ENCODE peak calls at places on chromosomes 16 and 17, in four cellular contexts. P is tibial nerve; U is hepatocyte; W is naive thymus-derived CD4-positive, alpha-beta T cell. M is an unnamed sample.

GRCh38 chr17:59519132-59519531 is 46.3 kb upstream of the DHX40 start:
- DNase-seq in P (no peak), U (no peak), W (no peak), M (no peak)

GRCh38 chr16:85300451-85300968 is 188.2 kb upstream of the CIBAR2 start:
- DNase-seq in P (no peak), W (no peak), U (no peak), M (no peak)

GRCh38 chr17:376936-377863 is 24.6 kb upstream of the RPH3AL start:
- DNase-seq in W (no peak), P (no peak), U (no peak), M (no peak)

GRCh38 chr17:77320501-77321256 is 179.9 kb downstream of the SEC14L1 start:
- DNase-seq in P (no peak), W (no peak), U (no peak), M (peak; percentile 88)

GRCh38 chr17:47957591-47958490 is at the start of gene PRR15L:
- DNase-seq in P (no peak), U (peak; percentile 83), W (no peak), M (no peak)

GRCh38 chr17:69539274-69539673 is 124.8 kb downstream of the MAP2K6 start:
- DNase-seq in P (no peak), W (no peak), U (peak; percentile 12), M (no peak)

GRCh38 chr17:55316499-55316898 is 51.7 kb downstream of the HLF start:
- DNase-seq in W (no peak), U (no peak), P (no peak), M (no peak)

GRCh38 chr17:71500761-71501555 is 619.9 kb upstream of the SOX9 start:
- DNase-seq in U (no peak), P (no peak), W (no peak), M (no peak)

GRCh38 chr17:3859895-3860294 is 13.8 kb upstream of the NCBP3 start:
- DNase-seq in U (no peak), W (no peak), P (no peak), M (no peak)

GRCh38 chr17:47810200-47810821 is 11.3 kb downstream of the OSBPL7 start:
- DNase-seq in P (no peak), W (no peak), U (peak; percentile 93), M (peak; percentile 54)

GRCh38 chr17:72812823-72813222 is 279.7 kb downstream of the SLC39A11 start:
- DNase-seq in P (no peak), W (no peak), U (no peak), M (no peak)

GRCh38 chr17:7503521-7503920 is 19.4 kb downstream of the POLR2A start:
- DNase-seq in P (no peak), W (no peak), U (no peak), M (no peak)

GRCh38 chr16:74623214-74623842 is 16.4 kb upstream of the GLG1 start:
- DNase-seq in W (no peak), P (no peak), U (peak; percentile 73), M (no peak)

DNA sequence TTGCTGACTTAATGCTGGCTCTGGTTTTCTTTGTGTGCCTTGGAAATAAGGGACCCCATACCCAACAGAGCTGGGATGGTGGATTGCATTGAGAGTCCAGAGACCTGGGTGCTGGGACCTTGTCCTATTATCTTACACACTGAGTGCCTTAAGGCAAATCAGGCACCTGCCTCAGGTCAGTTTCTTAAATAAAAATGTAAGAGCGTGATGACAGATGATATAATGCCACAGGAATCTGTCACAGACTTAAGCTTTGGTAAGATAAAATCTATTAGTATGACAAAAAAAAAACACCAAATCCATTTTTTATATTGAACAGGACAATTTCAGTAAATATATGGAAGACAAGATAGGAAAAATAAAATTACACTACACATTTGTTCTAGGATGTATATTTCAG is 1.6 kb downstream of the MT1A start:
- DNase-seq in U (no peak), P (no peak), W (no peak), M (no peak)
- H3K27me3 ChIP-seq in U (peaks cover 100% of the 10 kb centered on the region), P (peaks cover 39% of the 10 kb centered on the region), W (peaks cover 14% of the 10 kb centered on the region), M (no peaks in the 10 kb centered on the region)

GRCh38 chr17:37133131-37133530 is 184.4 kb downstream of the AATF start:
- DNase-seq in P (no peak), W (no peak), U (no peak), M (no peak)

GRCh38 chr17:37137070-37137610 is 188.4 kb downstream of the AATF start:
- DNase-seq in P (no peak), W (no peak), U (no peak), M (no peak)

GRCh38 chr17:37137906-37138413 is 189.2 kb downstream of the AATF start:
- DNase-seq in W (no peak), U (no peak), P (no peak), M (no peak)

GRCh38 chr17:37134050-37134449 is 185.3 kb downstream of the AATF start:
- DNase-seq in W (no peak), U (peak; percentile 16), P (no peak), M (no peak)

DNA sequence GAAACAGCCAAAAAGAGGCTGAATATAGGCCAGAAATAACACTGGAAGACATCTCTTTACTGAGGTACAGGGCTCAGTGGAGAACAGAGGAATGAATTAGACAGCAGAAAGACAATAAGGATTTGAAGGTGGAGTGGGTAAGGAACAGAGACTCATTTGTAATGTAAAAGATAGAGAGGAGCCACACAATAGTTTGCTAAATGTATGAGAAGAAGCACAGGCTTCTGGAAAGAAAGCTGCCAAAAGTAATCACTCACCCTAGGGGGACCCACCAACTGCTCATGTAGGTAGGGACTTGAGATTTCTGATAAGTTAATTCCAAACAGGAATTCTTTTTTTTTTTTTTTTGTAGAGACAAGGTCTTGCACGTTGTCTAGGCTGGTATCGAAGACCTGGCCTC is 186.8 kb downstream of the AATF start:
- DNase-seq in W (no peak), U (no peak), P (no peak), M (no peak)
- H3K27ac ChIP-seq in W (no peak overlapping the region), U (no peak overlapping the region), P (no peak overlapping the region), M (no peak overlapping the region)

GRCh38 chr17:79814966-79815835 is 18.3 kb upstream of the CBX8 start:
- DNase-seq in U (peak; percentile 74), W (no peak), P (no peak), M (no peak)
- H3K27me3 ChIP-seq in U (peaks cover 87% of the 10 kb centered on the region), W (peaks cover 42% of the 10 kb centered on the region), P (peaks cover 74% of the 10 kb centered on the region), M (no peaks in the 10 kb centered on the region)

GRCh38 chr17:81279278-81280073 is 15.6 kb downstream of the SLC38A10 start:
- DNase-seq in W (no peak), P (no peak), U (no peak), M (no peak)
- H3K27ac ChIP-seq in W (no peak overlapping the region), P (no peak overlapping the region), U (no peak overlapping the region), M (no peak overlapping the region)

GRCh38 chr17:61598014-61598413 is 7.0 kb upstream of the NACA2 start:
- DNase-seq in U (no peak), P (no peak), W (no peak), M (no peak)
- H3K27me3 ChIP-seq in U (peaks cover 11% of the 10 kb centered on the region), P (peaks cover 5% of the 10 kb centered on the region), W (no peaks in the 10 kb centered on the region), M (no peaks in the 10 kb centered on the region)

GRCh38 chr16:3057181-3058166 is 8.0 kb upstream of the IL32 start:
- DNase-seq in P (no peak), W (no peak), U (no peak), M (no peak)

GRCh38 chr16:3059723-3060242 is 5.7 kb upstream of the IL32 start:
- DNase-seq in U (no peak), P (no peak), W (no peak), M (no peak)

GRCh38 chr16:3058173-3059030 is 7.0 kb upstream of the IL32 start:
- DNase-seq in P (no peak), W (peak; percentile 57), U (peak; percentile 82), M (peak; percentile 72)

GRCh38 chr16:3060339-3061127 is 4.9 kb upstream of the IL32 start:
- DNase-seq in P (no peak), U (no peak), W (no peak), M (no peak)

GRCh38 chr16:3059041-3059722 is 6.3 kb upstream of the IL32 start:
- DNase-seq in P (peak; percentile 58), U (peak; percentile 97), W (peak; percentile 76), M (peak; percentile 95)
- H3K27ac ChIP-seq in P (peak overlapping the region; percentile 37), U (peak overlapping the region; percentile 87), W (peak overlapping the region; percentile 89), M (no peak overlapping the region)

M was measured in aorta.